ENCODE peak calls at places on chromosomes 1 and 21, in four cellular contexts. G, D, H and N are unnamed samples.
A peak's percentile ranks its signal among the peaks of the same experiment; 100 is the strongest.

GRCh38 chr1:234975122-234975940 is 153.3 kb downstream of the TOMM20 start:
- DNase-seq in D (peak; percentile 99), H (peak; percentile 98), G (no peak), N (no peak)

GRCh38 chr1:222136869-222137268 is 395.0 kb upstream of the DUSP10 start:
- DNase-seq in G (no peak), H (no peak), D (peak; percentile 3), N (no peak)

GRCh38 chr21:41965045-41965444 is 11.2 kb upstream of the C2CD2 start:
- DNase-seq in G (no peak), H (no peak), D (no peak), N (no peak)

GRCh38 chr1:84300991-84301758 is at the start of gene SAMD13:
- DNase-seq in D (peak; percentile 79), G (peak; percentile 16), H (peak; percentile 53), N (peak; percentile 91)

GRCh38 chr21:36428789-36429671 is 43.8 kb downstream of the CHAF1B start:
- DNase-seq in H (no peak), G (no peak), D (peak; percentile 65), N (no peak)

GRCh38 chr1:242030071-242030470 is 31.2 kb upstream of the MAP1LC3C start:
- DNase-seq in G (no peak), D (no peak), H (peak; percentile 69), N (no peak)

GRCh38 chr1:187264995-187265602 is 436.4 kb downstream of the PLA2G4A start:
- DNase-seq in H (peak; percentile 46), D (peak; percentile 65), G (peak; percentile 63), N (peak; percentile 80)

GRCh38 chr1:115829023-115829674 is 11.8 kb downstream of the NHLH2 start:
- DNase-seq in D (peak; percentile 79), G (no peak), H (peak; percentile 93), N (peak; percentile 65)

GRCh38 chr1:59290173-59290954 is 6.5 kb upstream of the FGGY start:
- DNase-seq in G (peak; percentile 66), D (peak; percentile 48), H (peak; percentile 68), N (peak; percentile 53)

GRCh38 chr1:22847249-22847648 is 125.4 kb downstream of the LACTBL1 start:
- DNase-seq in D (no peak), H (no peak), G (no peak), N (no peak)

GRCh38 chr1:226654046-226654445 is 85.0 kb downstream of the ITPKB start:
- DNase-seq in H (no peak), D (peak; percentile 89), G (peak; percentile 77), N (peak; percentile 27)

GRCh38 chr1:23601968-23602876 is 42.9 kb upstream of the ID3 start:
- DNase-seq in H (no peak), G (no peak), D (no peak), N (no peak)

GRCh38 chr1:154895779-154896178 is 25.7 kb upstream of the KCNN3 start:
- DNase-seq in G (no peak), H (no peak), D (no peak), N (peak; percentile 74)

GRCh38 chr1:117110774-117111173 is 10.8 kb downstream of the TRIM45 start:
- DNase-seq in G (no peak), H (peak; percentile 70), D (peak; percentile 47), N (peak; percentile 11)

GRCh38 chr21:38807481-38807880 is 1.8 kb downstream of the ETS2 start:
- DNase-seq in G (peak; percentile 67), D (no peak), H (no peak), N (peak; percentile 21)

GRCh38 chr1:115807723-115808122 is 33.2 kb downstream of the NHLH2 start:
- DNase-seq in D (peak; percentile 59), G (peak; percentile 88), H (peak; percentile 71), N (peak; percentile 85)

GRCh38 chr21:26845066-26845749 is at the start of gene ADAMTS1:
- DNase-seq in D (peak; percentile 70), G (peak; percentile 95), H (peak; percentile 72), N (peak; percentile 80)

GRCh38 chr1:210364479-210364878 is 35.8 kb downstream of the HHAT start:
- DNase-seq in G (no peak), H (peak; percentile 87), D (no peak), N (no peak)

GRCh38 chr1:1270813-1271212 is 2.8 kb downstream of the UBE2J2 start:
- DNase-seq in G (no peak), H (no peak), D (peak; percentile 59), N (no peak)

GRCh38 chr1:156365754-156366153 is 3.3 kb upstream of the RHBG start:
- DNase-seq in H (no peak), G (no peak), D (no peak), N (no peak)

GRCh38 chr1:2019162-2019542 is at the start of gene GABRD:
- DNase-seq in D (peak; percentile 4), G (peak; percentile 68), H (no peak), N (peak; percentile 56)

GRCh38 chr1:153793261-153793972 is 18.2 kb downstream of the SLC27A3 start:
- DNase-seq in G (peak; percentile 82), H (no peak), D (no peak), N (no peak)

GRCh38 chr1:9282436-9282955 is 10.2 kb upstream of the SPSB1 start:
- DNase-seq in D (no peak), H (no peak), G (no peak), N (no peak)

GRCh38 chr1:32455958-32456357 is 8.9 kb upstream of the ZBTB8B start:
- DNase-seq in D (no peak), G (no peak), H (no peak), N (no peak)

GRCh38 chr1:8903908-8904650 is 25.6 kb upstream of the ENO1 start:
- DNase-seq in G (no peak), H (peak; percentile 93), D (peak; percentile 98), N (peak; percentile 79)

GRCh38 chr1:98382586-98382985 is 278.9 kb upstream of the SNX7 start:
- DNase-seq in G (no peak), H (no peak), D (no peak), N (no peak)

GRCh38 chr1:110559157-110559556 is 40.2 kb upstream of the KCNA10 start:
- DNase-seq in D (no peak), G (no peak), H (peak; percentile 32), N (no peak)

GRCh38 chr1:32900956-32901822 is at the start of gene TMEM54:
- DNase-seq in H (peak; percentile 55), D (peak; percentile 26), G (peak; percentile 67), N (no peak)

GRCh38 chr1:36100376-36100775 is 11.7 kb downstream of the ADPRS start:
- DNase-seq in D (no peak), H (no peak), G (no peak), N (no peak)

DNA sequence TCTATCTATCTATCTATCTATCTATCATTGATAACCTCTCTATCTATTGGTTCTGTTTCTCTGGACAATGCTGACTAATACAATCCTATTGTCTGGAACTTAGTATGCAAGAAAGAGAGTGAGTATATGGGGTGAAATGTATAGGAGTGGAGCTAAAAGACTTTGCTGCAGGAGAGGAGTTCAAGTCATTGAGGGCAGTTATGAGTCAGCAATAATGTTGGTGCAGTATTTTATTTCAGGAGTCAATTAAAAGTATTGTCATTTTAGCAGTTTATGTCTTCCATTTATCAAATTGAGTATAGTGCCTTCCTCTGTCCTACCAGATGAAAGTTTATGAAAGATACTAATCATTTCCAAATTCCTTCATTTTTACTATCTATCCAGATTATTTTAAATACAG is 55.8 kb downstream of the MAP3K7CL start:
- DNase-seq in H (no peak), D (no peak), G (no peak), N (no peak)
- TF ChIP-seq EZH2 in H (no peak), D (no peak), G (no peak), N (no peak)

GRCh38 chr1:28648493-28649238 is at the start of gene RNU11:
- DNase-seq in H (peak; percentile 100), G (peak; percentile 89), D (peak; percentile 99), N (peak; percentile 98)
- TF ChIP-seq CTCF in H (no peak), G (no peak), D (peak; percentile 2), N (no peak)

DNA sequence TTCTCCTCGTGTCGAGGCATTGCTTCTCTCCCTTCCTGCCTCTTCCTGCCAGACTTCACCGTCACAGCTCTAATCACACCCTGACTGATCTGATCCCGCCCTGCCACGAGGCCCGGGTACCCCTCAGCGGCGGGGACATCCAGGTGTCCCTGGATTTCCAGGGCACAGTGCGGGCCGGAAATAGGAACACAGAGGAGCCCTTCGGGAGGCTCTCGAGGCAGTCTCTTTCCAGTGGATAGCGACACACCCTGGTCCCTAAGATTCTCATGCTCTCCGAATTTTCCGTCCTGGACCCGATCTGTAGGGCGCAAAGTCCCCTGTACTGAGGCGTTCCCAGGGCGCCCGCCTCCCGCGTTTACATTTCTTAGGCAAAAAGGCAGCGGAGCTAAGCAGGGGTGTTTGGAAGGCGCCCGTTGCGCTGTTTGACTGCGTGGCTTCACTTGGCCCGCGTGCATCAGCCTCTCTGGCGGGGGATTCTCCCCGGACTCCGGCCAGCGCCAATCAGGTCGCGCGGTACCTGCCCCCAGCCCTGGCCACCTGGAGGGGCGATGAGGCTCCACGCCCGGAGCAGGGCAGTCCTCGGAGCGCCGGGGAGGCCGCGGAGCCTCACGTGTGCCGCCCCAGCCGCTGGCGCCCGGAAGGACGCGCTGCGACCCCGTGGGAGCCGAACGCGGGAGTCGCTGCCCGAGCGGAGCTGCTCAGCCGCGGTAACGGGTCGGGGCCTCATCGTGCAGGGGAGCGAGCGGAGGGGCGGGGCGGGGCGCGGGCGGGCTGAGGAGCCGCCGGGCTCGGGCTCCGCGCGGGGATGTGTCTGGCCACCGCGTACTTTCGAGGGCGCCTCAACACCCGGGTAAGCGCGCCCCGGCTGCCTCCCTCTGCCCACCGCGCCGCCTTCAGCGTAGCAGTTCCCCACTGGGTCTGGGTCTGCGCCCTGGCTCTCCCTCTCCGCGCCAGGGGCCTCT is at the start of gene FAM163A:
- DNase-seq in H (no peak), G (peak; percentile 71), D (no peak), N (peak; percentile 17)
- TF ChIP-seq EZH2 in H (peak; percentile 1), G (peak; percentile 87), D (peak; percentile 88), N (peak; percentile 91)

GRCh38 chr21:17798796-17799195 is 20.4 kb downstream of the C21orf91 start:
- DNase-seq in D (peak; percentile 40), G (no peak), H (no peak), N (peak; percentile 4)
- TF ChIP-seq CTCF in D (no peak), G (no peak), H (no peak), N (no peak)

DNA sequence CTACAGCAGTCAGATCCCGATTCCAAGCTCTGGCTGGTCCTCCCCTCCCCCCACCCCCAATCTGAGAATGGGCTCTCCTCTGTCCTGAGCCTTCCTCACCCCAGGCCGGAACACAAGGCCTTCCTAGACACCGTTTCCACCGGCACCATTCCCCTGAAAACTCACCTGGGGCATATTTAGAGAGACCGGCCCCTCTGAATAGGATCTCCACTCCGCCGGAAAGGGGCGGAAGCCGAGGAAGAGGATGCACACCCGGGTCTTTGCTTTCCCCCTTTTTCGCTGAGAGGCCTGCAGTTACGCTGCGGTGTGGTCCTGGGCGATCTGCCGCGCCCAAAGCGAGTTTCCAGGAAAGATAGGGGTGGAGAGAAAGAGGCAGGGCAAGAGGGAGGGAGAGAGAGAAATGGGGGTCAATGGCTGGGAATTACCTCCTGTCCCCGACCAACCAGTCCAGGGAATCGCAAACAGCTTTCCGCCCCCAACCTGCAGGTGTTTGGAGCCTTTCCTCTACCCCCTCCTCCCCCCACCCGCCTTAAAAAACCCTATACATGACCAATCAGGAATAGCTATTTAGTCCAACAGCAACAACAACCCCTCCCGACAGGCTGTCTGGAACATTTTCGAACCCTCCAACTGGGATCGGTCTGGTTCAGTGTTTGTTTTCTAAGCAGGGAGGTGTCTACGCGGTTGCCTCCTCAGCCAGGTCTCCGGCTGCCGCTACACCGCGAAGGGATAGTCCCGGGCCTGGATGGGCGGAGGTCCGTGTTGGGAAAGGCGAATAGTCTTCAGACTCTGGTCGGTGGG is 2.8 kb downstream of the TAL1 start:
- DNase-seq in D (no peak), H (no peak), G (peak; percentile 64), N (no peak)
- TF ChIP-seq EZH2 in D (peak; percentile 45), H (peak; percentile 64), G (peak; percentile 68), N (no peak)